ENCODE peak calls at places on chromosomes 5 and 9, in five cellular contexts. I, Y, U, P and F are unnamed samples.

GRCh38 chr9:134627417-134628353 is 13.9 kb upstream of the COL5A1 start:
- DNase-seq in I (no peak), Y (no peak), P (no peak), U (no peak), F (no peak)

GRCh38 chr5:42514759-42515158 is 91.5 kb downstream of the GHR start:
- DNase-seq in P (no peak), U (no peak), I (no peak), Y (no peak), F (peak)

GRCh38 chr5:167207081-167207480 is 1084.4 kb upstream of the WWC1 start:
- DNase-seq in Y (no peak), P (no peak), U (no peak), I (no peak), F (no peak)

GRCh38 chr5:149829954-149830353 is 99.8 kb downstream of the PPARGC1B start:
- DNase-seq in Y (no peak), P (peak), U (peak), I (no peak), F (peak)

GRCh38 chr5:123147741-123148140 is 58.7 kb downstream of the PRDM6 start:
- DNase-seq in Y (no peak), U (no peak), I (no peak), P (no peak), F (no peak)

GRCh38 chr9:4084440-4084818 is 215.4 kb downstream of the GLIS3 start:
- DNase-seq in P (no peak), U (no peak), Y (no peak), I (peak), F (no peak)

GRCh38 chr5:169442354-169443248 is 141.0 kb upstream of the SPDL1 start:
- DNase-seq in P (no peak), U (no peak), Y (no peak), I (no peak), F (peak)

GRCh38 chr5:172187118-172188032 is 649 bp downstream of the STK10 start:
- DNase-seq in U (peak), I (peak), Y (no peak), P (peak), F (peak)

GRCh38 chr9:2639786-2640185 is 18.2 kb downstream of the VLDLR start:
- DNase-seq in U (no peak), Y (no peak), I (no peak), P (no peak), F (no peak)

GRCh38 chr5:92641031-92641962 is 939.7 kb downstream of the NR2F1-AS1 start:
- DNase-seq in P (no peak), Y (no peak), I (peak), U (peak), F (peak)

GRCh38 chr5:14868771-14869170 is 2.8 kb downstream of the ANKH start:
- DNase-seq in I (no peak), U (no peak), Y (no peak), P (no peak), F (no peak)

GRCh38 chr5:154131817-154132216 is 58.7 kb upstream of the GALNT10 start:
- DNase-seq in P (no peak), U (no peak), Y (no peak), I (no peak), F (no peak)

GRCh38 chr9:137441289-137441934 is at the start of gene ENTPD8:
- DNase-seq in I (no peak), U (peak), Y (no peak), P (peak), F (peak)

GRCh38 chr5:161115941-161116340 is 263.9 kb upstream of the ATP10B start:
- DNase-seq in U (no peak), P (no peak), Y (no peak), I (no peak), F (no peak)

GRCh38 chr5:140926903-140927573 is 939 bp downstream of the PCDHAC1 start:
- DNase-seq in I (no peak), Y (no peak), U (no peak), P (no peak), F (no peak)

GRCh38 chr5:40401965-40402364 is 277.8 kb upstream of the PTGER4 start:
- DNase-seq in Y (no peak), P (no peak), U (no peak), I (peak), F (no peak)

GRCh38 chr9:5441043-5441442 is 3.3 kb upstream of the PLGRKT start:
- DNase-seq in P (no peak), Y (no peak), I (peak), U (no peak), F (peak)

GRCh38 chr9:35605336-35606137 is 475 bp downstream of the TESK1 start:
- DNase-seq in I (no peak), Y (no peak), P (peak), U (peak), F (no peak)

GRCh38 chr5:71903826-71904225 is 184.8 kb downstream of the CARTPT start:
- DNase-seq in U (no peak), Y (no peak), I (no peak), P (no peak), F (no peak)

GRCh38 chr9:138083873-138084272 is 206.3 kb downstream of the CACNA1B start:
- DNase-seq in I (no peak), U (peak), Y (no peak), P (no peak), F (no peak)

GRCh38 chr9:131310833-131311554 is 21.5 kb downstream of the PLPP7 start:
- DNase-seq in P (no peak), Y (no peak), U (no peak), I (no peak), F (peak)

GRCh38 chr5:150780816-150781221 is 2.3 kb downstream of the SMIM3 start:
- DNase-seq in U (no peak), P (no peak), Y (no peak), I (peak), F (no peak)

GRCh38 chr5:169978744-169979143 is 1.6 kb downstream of the INSYN2B start:
- DNase-seq in P (no peak), I (no peak), Y (no peak), U (no peak), F (no peak)

GRCh38 chr5:76513486-76513885 is 109.7 kb downstream of the F2RL2 start:
- DNase-seq in Y (no peak), P (no peak), I (no peak), U (no peak), F (no peak)

GRCh38 chr5:76517334-76517733 is 105.9 kb downstream of the F2RL2 start:
- DNase-seq in Y (no peak), I (no peak), U (no peak), P (no peak), F (no peak)

DNA sequence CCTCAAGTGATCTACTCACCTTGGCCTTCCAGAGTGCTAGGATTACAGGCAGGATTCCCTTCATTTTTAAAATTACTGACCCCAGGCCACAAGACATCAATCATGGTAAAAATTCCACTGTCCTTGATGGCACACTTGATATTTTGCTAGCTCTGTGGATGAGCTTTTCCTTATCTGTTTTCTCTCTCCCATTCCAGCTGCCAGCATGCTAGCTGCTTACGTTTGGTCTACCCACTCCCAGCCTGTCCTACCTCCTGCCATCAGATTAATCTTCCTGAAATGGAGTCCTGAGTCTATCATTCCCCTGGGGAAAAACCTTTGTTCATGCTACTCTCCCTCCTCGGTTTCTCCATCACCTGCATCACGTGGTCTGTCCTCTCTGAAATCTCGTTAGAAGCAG is 108.9 kb downstream of the F2RL2 start:
- DNase-seq in I (no peak), U (peak), Y (no peak), P (no peak), F (no peak)
- TF ChIP-seq RCOR1 in I (no peak), U (no peak), Y (no peak), P (no peak), F (no peak)

DNA sequence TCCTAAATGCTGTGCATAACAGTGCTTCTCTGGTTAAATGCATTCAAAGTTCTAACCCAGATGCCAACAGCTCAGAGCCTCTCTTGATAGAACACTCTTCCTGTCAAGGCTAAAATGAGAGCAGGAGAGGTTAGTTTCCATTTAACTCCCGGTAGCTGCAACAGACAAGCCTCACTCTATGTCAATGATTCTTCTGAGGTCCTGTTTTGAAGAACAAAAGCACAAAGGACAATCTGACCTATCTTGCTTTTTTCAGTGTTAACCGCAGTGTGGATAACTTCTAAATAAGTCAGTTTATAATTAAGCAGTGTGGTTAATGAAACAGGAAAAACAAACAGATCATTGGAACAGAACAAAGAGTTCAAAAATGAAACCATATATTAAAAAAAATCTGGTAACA is 80.7 kb downstream of the ANKRD55 start:
- DNase-seq in P (no peak), U (no peak), Y (peak), I (no peak), F (no peak)
- TF ChIP-seq RCOR1 in P (no peak), U (no peak), Y (no peak), I (no peak), F (no peak)

GRCh38 chr5:73902327-73903051 is 276.5 kb downstream of the ARHGEF28 start:
- DNase-seq in Y (peak), P (peak), I (peak), U (peak), F (peak)
- TF ChIP-seq RCOR1 in Y (no peak), P (no peak), I (no peak), U (no peak), F (no peak)

GRCh38 chr5:132260051-132260450 is 2.6 kb downstream of the PDLIM4 start:
- DNase-seq in Y (no peak), I (peak), P (no peak), U (peak), F (no peak)

GRCh38 chr5:132258102-132259060 is 885 bp downstream of the PDLIM4 start:
- DNase-seq in P (peak), U (peak), Y (no peak), I (peak), F (no peak)

GRCh38 chr5:132257131-132258101 is at the start of gene PDLIM4:
- DNase-seq in P (peak), U (peak), I (no peak), Y (no peak), F (no peak)

GRCh38 chr5:132260714-132261615 is 3.5 kb downstream of the PDLIM4 start:
- DNase-seq in I (peak), P (peak), Y (peak), U (no peak), F (no peak)

DNA sequence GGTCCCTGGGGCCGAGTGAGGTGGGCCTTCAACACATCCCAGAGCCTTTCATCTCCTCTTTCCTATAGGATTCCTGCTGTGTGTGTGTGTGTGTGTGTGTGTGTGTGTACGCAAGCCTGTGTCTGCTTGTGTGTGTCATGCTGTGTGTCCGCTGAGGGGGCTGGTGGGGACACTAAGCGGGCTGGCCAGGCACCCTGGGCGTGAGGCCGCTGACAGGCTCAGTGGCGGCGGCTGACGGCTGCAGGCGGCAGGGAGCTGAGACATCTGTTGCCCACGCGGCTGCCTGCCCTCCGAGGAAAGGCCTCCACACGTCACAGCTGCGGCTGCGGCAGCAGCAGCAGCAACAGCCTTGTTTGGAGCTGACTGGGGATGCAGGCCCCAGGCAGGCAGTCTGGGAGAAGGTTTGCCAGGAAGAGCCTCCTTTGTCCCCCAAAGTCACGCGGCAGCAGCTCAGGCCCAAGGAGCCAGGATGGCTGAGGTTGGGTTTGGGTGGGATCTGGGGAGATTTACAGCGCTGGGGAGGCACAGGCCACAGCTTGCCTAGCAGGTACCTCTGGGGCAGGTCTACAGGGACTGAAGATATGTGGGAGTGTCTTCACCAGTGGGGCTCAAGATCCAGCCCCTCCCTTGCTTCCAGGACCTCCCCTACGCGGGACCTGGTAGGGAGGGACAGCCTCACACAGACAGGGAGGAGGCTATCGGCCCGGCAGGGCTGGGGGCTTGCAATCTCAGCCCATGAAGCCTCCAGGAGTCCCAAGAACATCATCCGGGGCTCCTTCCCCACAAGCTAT is 1.8 kb downstream of the PDLIM4 start:
- DNase-seq in P (peak), Y (no peak), I (peak), U (peak), F (no peak)
- TF ChIP-seq RCOR1 in P (no peak), Y (no peak), I (no peak), U (no peak), F (no peak)

DNA sequence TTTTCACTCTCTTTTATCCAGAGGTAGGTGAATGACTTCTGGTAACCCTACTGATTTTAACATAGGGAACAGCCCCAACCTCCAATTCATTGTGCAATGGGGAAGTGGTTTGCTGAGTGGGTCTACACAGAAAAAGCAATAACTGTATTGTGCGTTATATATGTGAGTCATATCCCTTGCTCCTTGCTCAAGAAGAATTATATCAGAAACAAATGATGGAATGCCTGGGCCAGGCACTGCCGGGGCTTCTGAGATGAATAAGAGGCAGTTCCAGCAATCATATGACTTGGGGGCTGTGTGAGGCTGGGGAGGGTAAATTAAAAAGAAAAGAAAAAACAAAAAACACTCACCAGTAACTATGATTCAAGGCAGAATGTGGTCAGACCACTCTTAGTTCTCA is 79.2 kb upstream of the ABCA1 start:
- DNase-seq in P (no peak), I (peak), Y (no peak), U (no peak), F (peak)
- TF ChIP-seq RCOR1 in P (no peak), I (no peak), Y (no peak), U (no peak), F (no peak)

DNA sequence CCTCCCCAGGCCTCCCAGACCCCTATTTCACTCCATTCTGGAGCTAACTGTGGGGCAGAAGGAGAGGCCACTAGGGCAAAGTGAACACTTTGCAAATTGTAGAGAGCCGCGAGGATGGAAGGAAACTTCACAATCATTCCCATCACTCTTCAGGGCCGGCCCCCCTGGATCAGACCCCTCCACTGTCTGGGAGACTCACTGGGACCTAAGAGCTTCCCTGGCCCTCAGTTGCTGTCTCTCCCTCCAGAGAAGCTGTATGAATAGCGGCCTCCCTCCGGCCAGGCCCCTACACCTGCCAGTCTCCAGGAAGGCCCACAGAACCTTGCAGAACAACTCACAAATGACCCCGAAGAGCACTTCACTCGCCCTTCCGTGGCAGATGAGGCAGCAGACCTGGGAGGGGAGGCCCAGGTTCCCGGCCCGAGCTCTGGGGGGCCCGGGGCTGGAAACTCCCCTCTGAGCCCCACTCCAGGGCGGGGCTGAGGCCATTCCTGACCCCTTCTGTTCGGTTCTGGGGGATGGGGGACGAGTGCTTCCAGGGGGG is 141.9 kb upstream of the IER5L start:
- DNase-seq in I (no peak), U (no peak), P (no peak), Y (no peak), F (no peak)
- TF ChIP-seq RCOR1 in I (no peak), U (no peak), P (no peak), Y (no peak), F (no peak)